ENCODE peak calls at places on chromosomes 3 and 15, in six cellular contexts. D is neuronal stem cell, J is IMR-90, E is mesenchymal stem cell, W is H1, Z is H9. U is an unnamed sample. For H3K4me1, the result is how much of the 10 kb centered on the place peaks cover.

GRCh38 chr3:125398952-125399351 is 23.8 kb upstream of the ZNF148 start:
- DNase-seq in D (no peak), J (no peak), E (no peak), W (no peak), Z (peak), U (no peak)

GRCh38 chr3:155846119-155846518 is 8.1 kb downstream of the SLC33A1 start:
- DNase-seq in D (no peak), J (no peak), E (no peak), W (no peak), Z (no peak), U (peak)

GRCh38 chr15:78243491-78243941 is 9.2 kb upstream of the ACSBG1 start:
- DNase-seq in D (no peak), J (peak), E (no peak), W (peak), Z (peak), U (no peak)

GRCh38 chr15:58267026-58267425 is 128.8 kb downstream of the AQP9 start:
- DNase-seq in D (no peak), J (no peak), E (no peak), W (no peak), Z (no peak), U (peak)

GRCh38 chr3:188349276-188349962 is 195.5 kb downstream of the LPP start:
- DNase-seq in D (no peak), J (no peak), E (peak), W (no peak), Z (peak), U (peak)

GRCh38 chr3:184789314-184789998 is 22.5 kb upstream of the VPS8 start:
- DNase-seq in D (no peak), J (no peak), E (no peak), W (no peak), Z (no peak), U (no peak)

GRCh38 chr15:52124270-52124878 is 11.8 kb upstream of the BCL2L10 start:
- DNase-seq in D (no peak), J (peak), E (peak), W (no peak), Z (no peak), U (no peak)

GRCh38 chr15:68387288-68388143 is 44.4 kb downstream of the ITGA11 start:
- DNase-seq in D (no peak), J (peak), E (peak), W (peak), Z (peak), U (no peak)

GRCh38 chr3:56547486-56547885 is 9.5 kb upstream of the CCDC66 start:
- DNase-seq in D (no peak), J (no peak), E (no peak), W (no peak), Z (no peak), U (no peak)

GRCh38 chr3:192514081-192514753 is 213.1 kb downstream of the FGF12 start:
- DNase-seq in D (peak), J (no peak), E (peak), W (peak), Z (peak), U (peak)

GRCh38 chr15:77870195-77871065 is 207.1 kb downstream of the TBC1D2B start:
- DNase-seq in D (peak), J (peak), E (peak), W (peak), Z (peak), U (peak)

GRCh38 chr3:103693831-103694230 is 1259.0 kb downstream of the ZPLD1 start:
- DNase-seq in D (no peak), J (no peak), E (no peak), W (no peak), Z (no peak), U (no peak)

GRCh38 chr15:90907051-90907660 is 4.1 kb downstream of the MAN2A2 start:
- DNase-seq in D (no peak), J (no peak), E (no peak), W (no peak), Z (no peak), U (no peak)

GRCh38 chr3:192090586-192090985 is 629.6 kb downstream of the PYDC2 start:
- DNase-seq in D (no peak), J (no peak), E (no peak), W (peak), Z (peak), U (peak)

GRCh38 chr3:100928638-100929428 is 64.4 kb downstream of the ABI3BP start:
- DNase-seq in D (no peak), J (peak), E (peak), W (no peak), Z (no peak), U (no peak)

GRCh38 chr3:173639098-173639497 is 241.6 kb downstream of the NLGN1 start:
- DNase-seq in D (no peak), J (no peak), E (no peak), W (no peak), Z (no peak), U (no peak)

GRCh38 chr15:39704235-39704634 is 78.4 kb downstream of the FSIP1 start:
- DNase-seq in D (no peak), J (no peak), E (no peak), W (no peak), Z (no peak), U (no peak)

GRCh38 chr15:88605507-88606436 is 15.4 kb upstream of the AEN start:
- DNase-seq in D (peak), J (peak), E (peak), W (peak), Z (peak), U (no peak)

GRCh38 chr3:107366766-107367165 is 10.5 kb upstream of the CCDC54 start:
- DNase-seq in D (no peak), J (peak), E (no peak), W (no peak), Z (peak), U (no peak)

DNA sequence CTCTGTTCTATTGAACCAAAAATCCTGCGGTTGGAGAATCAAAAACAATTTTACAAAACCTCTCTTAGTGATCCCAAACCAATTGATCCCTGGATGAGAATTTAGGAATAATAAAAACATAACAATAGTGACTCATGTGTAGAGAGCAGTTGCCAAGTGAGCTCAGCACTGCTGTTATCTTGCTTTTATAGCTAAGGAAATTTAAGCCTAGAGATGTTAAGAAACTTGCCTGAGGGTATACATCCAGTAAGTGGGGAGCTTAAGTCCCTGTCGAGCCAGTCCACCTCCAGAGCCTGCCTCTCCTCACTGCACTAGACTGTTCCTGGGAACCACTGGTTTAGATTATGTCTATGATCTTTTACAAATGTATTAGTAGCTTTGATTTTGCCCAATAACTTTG is 358.4 kb upstream of the LMCD1 start:
- DNase-seq in D (no peak), J (no peak), E (no peak), W (no peak), Z (no peak), U (no peak)
- H3K14ac ChIP-seq in D (no peak), J (no peak), E (no peak), W (no peak), Z (no peak), U (no peak)

DNA sequence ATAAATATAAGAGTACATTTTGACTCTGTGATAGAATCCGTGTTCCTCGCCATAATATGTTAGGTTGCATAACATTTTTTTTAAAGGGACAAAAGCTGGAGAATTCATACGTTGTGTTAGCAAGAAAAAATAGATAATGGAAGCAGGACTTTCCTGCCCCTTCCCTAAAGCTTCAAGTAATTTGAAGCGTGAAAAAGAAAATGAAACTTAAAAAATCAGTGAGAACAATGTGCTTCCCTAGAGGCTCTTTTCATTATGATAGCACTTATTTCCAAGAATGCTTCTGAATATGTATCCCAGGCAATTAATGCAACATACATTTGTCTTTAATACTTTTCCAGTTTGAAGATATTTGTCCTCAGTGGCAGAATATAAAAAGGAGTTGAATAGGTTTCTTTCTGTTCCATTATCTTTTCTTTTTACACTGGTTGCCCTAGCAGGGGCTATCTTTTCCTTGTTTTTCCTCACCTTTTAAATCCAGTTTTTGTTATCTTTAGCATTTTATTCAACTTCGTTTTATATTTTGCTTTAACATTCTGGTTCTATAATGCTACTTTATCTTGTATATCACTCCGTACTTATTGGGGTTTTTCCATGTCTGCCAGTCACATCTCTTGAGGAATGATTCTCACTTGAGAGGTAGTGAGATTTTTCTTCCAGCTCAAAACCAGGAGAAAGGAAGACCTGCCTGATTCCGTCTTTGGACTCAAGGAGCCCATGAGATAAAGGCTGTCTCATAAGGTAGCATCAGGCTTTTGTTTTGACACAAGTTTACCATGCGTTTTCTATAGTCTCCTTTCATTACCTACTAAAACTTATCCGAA is 113.8 kb downstream of the MBNL1 start:
- DNase-seq in D (no peak), J (no peak), E (no peak), W (no peak), Z (no peak), U (no peak)
- H3K4me1 ChIP-seq in D (under half), J (under half), E (under half), W (under half), Z (under half), U (under half)

GRCh38 chr3:129312671-129313414 is 34.2 kb downstream of the HMCES start:
- DNase-seq in D (no peak), J (peak), E (peak), W (no peak), Z (no peak), U (no peak)
- H3K14ac ChIP-seq in D (no peak), J (no peak), E (no peak), W (no peak), Z (no peak), U (no peak)

GRCh38 chr3:128276151-128276445 is 122.8 kb downstream of the EEFSEC start:
- DNase-seq in D (no peak), J (no peak), E (no peak), W (no peak), Z (peak), U (no peak)
- H3K4me1 ChIP-seq in D (under half), J (under half), E (under half), W (under half), Z (under half), U (under half)

DNA sequence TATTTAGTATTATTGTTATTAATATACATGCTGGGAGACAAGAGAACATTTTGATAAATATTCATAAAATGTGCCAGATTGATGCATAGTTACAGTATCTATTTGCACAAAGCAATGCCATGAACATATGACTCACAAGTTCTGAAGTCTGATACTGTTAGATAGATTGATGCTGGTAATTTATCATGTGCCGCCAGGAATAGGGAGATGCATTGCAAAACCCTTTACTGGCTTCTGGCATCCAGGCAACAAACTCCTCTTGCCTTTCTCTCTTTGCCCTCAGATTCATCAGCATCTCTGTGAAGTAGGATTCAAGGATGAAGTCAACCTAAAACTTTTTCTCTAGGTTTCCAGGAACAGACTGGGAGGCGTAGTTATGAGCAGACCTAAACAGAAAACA is 41.0 kb upstream of the SLC25A26 start:
- DNase-seq in D (no peak), J (no peak), E (no peak), W (no peak), Z (no peak), U (no peak)
- H3K14ac ChIP-seq in D (no peak), J (no peak), E (no peak), W (no peak), Z (no peak), U (no peak)

DNA sequence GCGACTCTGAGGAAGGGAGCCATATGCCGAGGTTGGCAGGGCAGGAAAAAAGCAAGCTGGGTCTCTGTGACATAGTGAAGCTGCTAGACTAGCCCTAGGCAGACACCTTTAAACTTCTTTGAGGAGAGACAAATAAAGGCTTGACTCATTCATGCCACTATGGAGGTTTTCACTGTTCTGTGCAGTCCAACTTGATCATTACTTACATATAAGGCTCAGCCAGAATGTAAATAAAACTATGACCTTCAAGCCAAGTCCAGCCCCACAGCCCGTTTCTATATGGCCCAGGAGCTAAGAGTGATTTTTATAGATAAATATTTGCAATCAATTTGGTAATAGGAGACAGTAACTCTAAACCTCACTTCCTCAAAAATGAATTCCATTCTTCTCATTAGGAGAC is 30.7 kb upstream of the PRICKLE2 start:
- DNase-seq in D (no peak), J (no peak), E (no peak), W (no peak), Z (no peak), U (no peak)
- H3K4me1 ChIP-seq in D (under half), J (under half), E (under half), W (under half), Z (under half), U (under half)

GRCh38 chr15:22881739-22882440 is 43.4 kb downstream of the NIPA2 start:
- DNase-seq in D (no peak), J (no peak), E (no peak), W (no peak), Z (no peak), U (no peak)
- H3K14ac ChIP-seq in D (no peak), J (no peak), E (no peak), W (no peak), Z (no peak), U (no peak)

DNA sequence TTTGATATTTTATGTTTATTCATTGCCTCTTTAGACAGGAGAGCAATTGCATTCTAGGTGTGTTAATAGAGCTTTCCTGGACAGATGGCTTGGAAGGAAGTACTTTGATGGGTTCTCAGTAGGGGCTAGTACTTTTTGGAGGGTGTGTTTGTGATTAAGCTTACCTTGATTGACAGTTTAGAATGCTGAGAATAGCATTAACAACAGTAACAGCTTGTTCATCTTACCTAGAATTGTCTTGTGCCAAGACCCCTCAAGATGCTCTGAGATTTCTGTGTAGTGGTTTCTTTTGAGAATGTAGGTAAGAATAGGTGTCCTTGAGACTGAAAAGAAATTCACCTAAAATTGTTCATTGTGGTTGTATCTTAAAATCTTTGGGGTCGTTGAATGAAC is 6.2 kb downstream of the USP3 start:
- DNase-seq in D (no peak), J (no peak), E (no peak), W (no peak), Z (no peak), U (no peak)
- H3K4me1 ChIP-seq in D (under half), J (under half), E (under half), W (under half), Z (under half), U (under half)

GRCh38 chr3:138542977-138543376 is 51.1 kb downstream of the CEP70 start:
- DNase-seq in D (no peak), J (no peak), E (no peak), W (no peak), Z (no peak), U (no peak)

GRCh38 chr3:138547342-138547975 is 46.6 kb downstream of the CEP70 start:
- DNase-seq in D (no peak), J (no peak), E (no peak), W (no peak), Z (no peak), U (no peak)

GRCh38 chr3:138539352-138539751 is 54.7 kb downstream of the CEP70 start:
- DNase-seq in D (no peak), J (no peak), E (no peak), W (no peak), Z (no peak), U (no peak)

GRCh38 chr3:138549578-138549977 is 44.5 kb downstream of the CEP70 start:
- DNase-seq in D (no peak), J (no peak), E (no peak), W (no peak), Z (no peak), U (no peak)

DNA sequence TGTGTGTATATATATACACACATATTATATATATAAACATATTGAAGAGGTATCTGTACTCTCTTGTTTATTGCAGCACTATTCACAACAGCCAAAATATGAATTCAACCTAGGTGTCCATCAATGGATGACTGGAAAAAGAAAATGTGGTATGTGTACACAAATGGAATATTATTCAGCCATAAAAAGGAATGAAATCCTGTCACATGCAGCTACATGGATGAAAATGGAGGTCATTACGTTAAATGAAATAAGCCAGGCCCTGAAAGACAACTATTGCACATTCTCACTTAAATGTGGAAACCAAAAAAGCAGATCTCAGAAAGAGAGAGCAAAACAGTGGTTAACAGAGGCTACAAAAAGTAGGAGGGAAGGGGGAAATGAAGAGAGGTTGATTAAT is 49.5 kb downstream of the CEP70 start:
- DNase-seq in D (no peak), J (no peak), E (no peak), W (no peak), Z (no peak), U (no peak)
- H3K14ac ChIP-seq in D (no peak), J (no peak), E (no peak), W (no peak), Z (no peak), U (no peak)